ENCODE peak calls at places on chromosomes 3 and 15, in four cellular contexts. One of them, this sample, is unnamed.

GRCh38 chr15:73295630-73296286 is 73.0 kb downstream of the HCN4 start:
- DNase-seq in CD8-positive, alpha-beta memory T cell: no peak
- DNase-seq in H54: no peak
- DNase-seq in A549: no peak
- DNase-seq in this sample: no peak

GRCh38 chr3:12462159-12462962 is 21.9 kb upstream of the TSEN2 start:
- DNase-seq in CD8-positive, alpha-beta memory T cell: no peak
- DNase-seq in H54: no peak
- DNase-seq in A549: no peak
- DNase-seq in this sample: no peak

GRCh38 chr15:91849180-91849579 is 4.3 kb upstream of the SLCO3A1 start:
- DNase-seq in CD8-positive, alpha-beta memory T cell: no peak
- DNase-seq in H54: no peak
- DNase-seq in A549: no peak
- DNase-seq in this sample: no peak

GRCh38 chr3:97981886-97982285 is 9.7 kb upstream of the RIOX2 start:
- DNase-seq in CD8-positive, alpha-beta memory T cell: no peak
- DNase-seq in H54: no peak
- DNase-seq in A549: no peak
- DNase-seq in this sample: no peak

GRCh38 chr3:54062546-54062945 is 59.8 kb upstream of the CACNA2D3 start:
- DNase-seq in CD8-positive, alpha-beta memory T cell: no peak
- DNase-seq in H54: no peak
- DNase-seq in A549: no peak
- DNase-seq in this sample: no peak

GRCh38 chr15:48345516-48345915 is 14.3 kb downstream of the DUT start:
- DNase-seq in CD8-positive, alpha-beta memory T cell: no peak
- DNase-seq in H54: no peak
- DNase-seq in A549: no peak
- DNase-seq in this sample: no peak

GRCh38 chr3:131957980-131958379 is 76.8 kb downstream of the CPNE4 start:
- DNase-seq in CD8-positive, alpha-beta memory T cell: no peak
- DNase-seq in H54: no peak
- DNase-seq in A549: no peak
- DNase-seq in this sample: no peak

GRCh38 chr3:98855811-98856400 is 45.6 kb downstream of the DCBLD2 start:
- DNase-seq in CD8-positive, alpha-beta memory T cell: no peak
- DNase-seq in H54: peak; percentile 26
- DNase-seq in A549: no peak
- DNase-seq in this sample: no peak

GRCh38 chr3:149585401-149585726 is 72.5 kb downstream of the WWTR1 start:
- DNase-seq in CD8-positive, alpha-beta memory T cell: no peak
- DNase-seq in H54: no peak
- DNase-seq in A549: no peak
- DNase-seq in this sample: no peak

GRCh38 chr3:174318146-174318545 is 541.0 kb upstream of the NAALADL2 start:
- DNase-seq in CD8-positive, alpha-beta memory T cell: no peak
- DNase-seq in H54: no peak
- DNase-seq in A549: no peak
- DNase-seq in this sample: no peak

GRCh38 chr15:82849556-82850241 is 40.3 kb downstream of the WHAMM start:
- DNase-seq in CD8-positive, alpha-beta memory T cell: no peak
- DNase-seq in H54: no peak
- DNase-seq in A549: peak; percentile 57
- DNase-seq in this sample: peak; percentile 14

GRCh38 chr15:23467110-23467600 is 20.1 kb upstream of the GOLGA6L2 start:
- DNase-seq in CD8-positive, alpha-beta memory T cell: no peak
- DNase-seq in H54: peak; percentile 18
- DNase-seq in A549: peak; percentile 44
- DNase-seq in this sample: no peak

GRCh38 chr15:78212546-78213424 is 21.6 kb downstream of the ACSBG1 start:
- DNase-seq in CD8-positive, alpha-beta memory T cell: no peak
- DNase-seq in H54: peak; percentile 84
- DNase-seq in A549: peak; percentile 89
- DNase-seq in this sample: no peak